ENCODE peak calls at places on chromosomes 3 and 15, in ten cellular contexts. N, E, O, Q, S, H, C, U, M and D are unnamed samples.
A peak's percentile ranks its signal among the peaks of the same experiment; 100 is the strongest.

GRCh38 chr3:65808407-65808806 is 230.3 kb downstream of the MAGI1 start:
- DNase-seq in U (no peak), N (no peak), Q (no peak), E (no peak), M (no peak), O (no peak), C (no peak), H (no peak), S (no peak), D (no peak)

GRCh38 chr15:85407421-85408269 is 27.2 kb downstream of the AKAP13 start:
- DNase-seq in Q (no peak), U (no peak), H (peak; percentile 15), M (no peak), E (peak; percentile 87), S (peak; percentile 92), O (no peak), C (peak; percentile 95), N (no peak), D (peak; percentile 66)

GRCh38 chr3:16871915-16872842 is 12.6 kb upstream of the PLCL2 start:
- DNase-seq in M (no peak), Q (no peak), H (no peak), N (no peak), S (peak; percentile 31), U (no peak), E (no peak), O (no peak), C (no peak), D (no peak)

GRCh38 chr3:136938334-136938733 is 19.4 kb upstream of the IL20RB start:
- DNase-seq in U (no peak), C (no peak), N (no peak), H (no peak), O (no peak), E (peak; percentile 47), M (no peak), S (no peak), Q (no peak), D (no peak)

GRCh38 chr15:55279746-55280351 is 9.8 kb downstream of the RAB27A start:
- DNase-seq in Q (no peak), M (no peak), O (no peak), H (no peak), C (peak; percentile 84), S (peak; percentile 84), U (no peak), N (peak; percentile 63), E (peak; percentile 87), D (peak; percentile 16)

GRCh38 chr3:51670053-51670666 is 892 bp upstream of the TEX264 start:
- DNase-seq in E (no peak), H (no peak), S (no peak), C (peak; percentile 63), O (peak; percentile 46), N (no peak), Q (peak; percentile 37), M (no peak), U (no peak), D (no peak)

GRCh38 chr3:57727096-57727495 is 29.0 kb upstream of the SLMAP start:
- DNase-seq in N (no peak), M (no peak), Q (no peak), S (no peak), C (peak; percentile 55), H (no peak), U (no peak), O (no peak), E (no peak), D (no peak)

GRCh38 chr3:123785602-123786001 is 98.5 kb downstream of the MYLK start:
- DNase-seq in S (no peak), U (no peak), Q (no peak), N (no peak), M (no peak), H (no peak), C (no peak), O (no peak), E (no peak), D (no peak)

GRCh38 chr3:52153389-52154096 is 680 bp downstream of the POC1A start:
- DNase-seq in H (no peak), U (no peak), Q (peak; percentile 46), O (no peak), N (no peak), S (no peak), E (no peak), C (peak; percentile 46), M (no peak), D (peak; percentile 51)

GRCh38 chr15:35738370-35738769 is 192.4 kb upstream of the DPH6 start:
- DNase-seq in U (no peak), Q (no peak), S (peak; percentile 44), O (no peak), M (no peak), E (peak; percentile 35), C (peak; percentile 65), H (no peak), N (no peak), D (no peak)

GRCh38 chr15:79595995-79596622 is 164.0 kb downstream of the MINAR1 start:
- DNase-seq in O (no peak), M (no peak), S (peak; percentile 64), N (peak; percentile 49), U (peak; percentile 74), H (peak; percentile 9), C (peak; percentile 81), Q (peak; percentile 60), E (peak; percentile 73), D (peak; percentile 97)

DNA sequence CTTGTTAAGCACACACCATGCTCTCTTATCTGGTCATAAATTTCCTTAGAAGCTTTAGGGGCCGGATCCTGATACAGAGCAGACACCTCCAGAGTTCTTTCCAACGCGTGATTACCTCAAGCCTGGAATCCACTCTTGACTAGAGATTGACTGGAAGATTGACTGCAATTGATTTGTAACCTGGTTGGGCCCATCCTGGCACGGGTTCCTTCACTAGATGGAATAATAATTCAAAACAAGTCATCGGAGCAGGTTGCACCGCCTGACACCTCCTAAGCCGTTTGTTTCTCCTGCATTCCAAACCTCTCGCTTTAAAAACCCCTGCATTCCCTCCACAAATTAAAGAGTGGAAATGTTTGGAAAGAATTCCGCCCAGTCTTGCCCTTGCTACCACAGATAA is 344.8 kb downstream of the CHL1 start:
- DNase-seq in O (no peak), N (no peak), Q (no peak), E (no peak), M (no peak), H (no peak), C (no peak), S (no peak), U (no peak), D (no peak)
- H3K9me3 ChIP-seq in O (no peaks in the 10 kb centered on the region), N (no peaks in the 10 kb centered on the region), Q (no peaks in the 10 kb centered on the region), E (no peaks in the 10 kb centered on the region), M (no peaks in the 10 kb centered on the region), H (no peaks in the 10 kb centered on the region), C (no peaks in the 10 kb centered on the region), S (peaks cover 2% of the 10 kb centered on the region), U (no peaks in the 10 kb centered on the region), D (no peaks in the 10 kb centered on the region)

GRCh38 chr3:101851072-101851471 is 1.8 kb downstream of the NFKBIZ start:
- DNase-seq in H (no peak), N (no peak), Q (no peak), C (no peak), S (peak; percentile 90), U (no peak), E (no peak), O (no peak), M (no peak), D (no peak)

GRCh38 chr3:101852315-101852714 is 3.0 kb downstream of the NFKBIZ start:
- DNase-seq in C (no peak), E (no peak), O (no peak), M (no peak), U (no peak), N (no peak), H (no peak), S (no peak), Q (no peak), D (no peak)

GRCh38 chr3:101852983-101853382 is 3.7 kb downstream of the NFKBIZ start:
- DNase-seq in S (no peak), H (no peak), E (no peak), Q (no peak), U (no peak), N (no peak), C (no peak), M (no peak), O (no peak), D (no peak)

GRCh38 chr3:101850327-101851048 is 1.2 kb downstream of the NFKBIZ start:
- DNase-seq in N (no peak), U (no peak), Q (no peak), E (peak; percentile 77), H (no peak), C (peak; percentile 49), M (no peak), O (no peak), S (peak; percentile 53), D (peak; percentile 46)

DNA sequence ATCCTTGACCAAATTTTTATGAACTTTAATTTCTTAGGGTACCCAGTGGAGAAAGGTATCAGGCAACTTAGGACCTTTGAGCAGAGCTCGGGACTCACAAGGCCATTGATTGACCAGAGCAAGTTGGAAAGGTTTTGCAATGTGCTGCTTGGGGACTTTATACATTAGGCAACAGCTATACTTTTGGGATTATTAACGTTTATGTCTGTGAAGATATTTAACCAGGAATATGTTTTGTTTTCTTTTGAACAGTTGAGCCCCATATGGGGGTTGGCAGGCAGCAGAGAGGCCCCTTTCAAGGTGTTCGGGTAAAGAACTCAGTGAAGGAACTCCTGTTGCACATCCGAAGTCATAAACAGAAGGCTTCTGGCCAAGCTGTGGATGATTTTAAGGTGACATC is 2.5 kb downstream of the NFKBIZ start:
- DNase-seq in N (no peak), H (no peak), U (no peak), C (no peak), S (no peak), E (no peak), O (no peak), M (no peak), Q (no peak), D (no peak)
- H3K36me3 ChIP-seq in N (no peaks in the 10 kb centered on the region), H (peaks cover 52% of the 10 kb centered on the region), U (peaks cover 50% of the 10 kb centered on the region), C (peaks cover 45% of the 10 kb centered on the region), S (peaks cover 34% of the 10 kb centered on the region), E (peaks cover 17% of the 10 kb centered on the region), O (peaks cover 54% of the 10 kb centered on the region), M (peaks cover 52% of the 10 kb centered on the region), Q (peaks cover 11% of the 10 kb centered on the region), D (peaks cover 55% of the 10 kb centered on the region)

GRCh38 chr3:144942501-144943197 is 971.0 kb downstream of the DIPK2A start:
- DNase-seq in O (no peak), C (no peak), N (no peak), S (peak; percentile 59), Q (no peak), E (no peak), H (no peak), U (no peak), M (no peak), D (no peak)
- H3K9me3 ChIP-seq in O (no peaks in the 10 kb centered on the region), C (no peaks in the 10 kb centered on the region), N (no peaks in the 10 kb centered on the region), S (no peaks in the 10 kb centered on the region), Q (no peaks in the 10 kb centered on the region), E (no peaks in the 10 kb centered on the region), H (no peaks in the 10 kb centered on the region), U (no peaks in the 10 kb centered on the region), M (peaks cover 21% of the 10 kb centered on the region), D (no peaks in the 10 kb centered on the region)

DNA sequence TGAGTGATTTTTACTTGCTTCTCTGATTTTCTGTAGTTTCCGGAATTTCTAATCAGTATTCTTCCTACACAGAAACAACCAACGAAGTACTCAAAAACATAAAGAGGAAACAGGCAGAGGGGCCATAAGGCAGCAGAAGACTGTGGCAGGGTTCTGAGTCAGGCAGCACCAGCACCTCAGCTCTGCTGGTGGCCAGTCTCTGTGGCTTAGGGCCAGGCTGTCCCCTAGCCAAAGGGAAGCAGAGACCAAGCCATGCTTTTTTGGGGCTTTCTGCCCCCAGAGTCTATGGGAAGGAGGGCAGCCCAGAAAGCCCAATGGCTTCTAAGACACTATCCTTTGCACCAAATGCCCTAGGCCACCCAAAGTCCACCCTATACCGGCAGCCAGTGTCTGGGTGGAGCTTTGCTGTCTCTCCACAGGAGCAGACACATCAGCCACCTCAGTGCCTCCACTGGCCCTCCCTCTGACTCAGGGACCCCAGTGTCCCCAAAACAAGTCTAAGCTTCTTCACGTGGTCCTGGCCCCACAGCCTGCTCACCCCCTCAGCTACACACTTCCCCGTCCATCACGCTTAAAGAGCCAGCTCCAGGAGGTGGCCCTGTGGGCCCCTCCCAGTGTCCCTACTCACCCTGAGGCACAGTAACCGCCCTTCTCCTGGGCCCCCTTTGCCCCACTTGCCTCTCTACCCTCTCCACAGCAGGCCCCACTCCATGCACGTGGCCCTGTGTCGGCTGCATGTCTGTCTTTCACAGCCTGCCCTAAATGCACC is 46.2 kb downstream of the CCDC12 start:
- DNase-seq in Q (no peak), E (no peak), O (peak; percentile 79), S (peak; percentile 73), C (no peak), N (no peak), M (no peak), U (no peak), H (no peak), D (no peak)
- H3K36me3 ChIP-seq in Q (no peaks in the 10 kb centered on the region), E (peaks cover 9% of the 10 kb centered on the region), O (peaks cover 15% of the 10 kb centered on the region), S (no peaks in the 10 kb centered on the region), C (peaks cover 3% of the 10 kb centered on the region), N (no peaks in the 10 kb centered on the region), M (peaks cover 6% of the 10 kb centered on the region), U (peaks cover 66% of the 10 kb centered on the region), H (peaks cover 13% of the 10 kb centered on the region), D (peaks cover 10% of the 10 kb centered on the region)